ENCODE peak calls at places on chromosomes 6 and 20, in seven cellular contexts. G, U, J, B, H, Y and Q are unnamed samples.

GRCh38 chr6:158644227-158645063 is at the start of gene DYNLT1:
- DNase-seq in J (peak; percentile 97), G (peak; percentile 84), H (peak; percentile 89), Y (peak; percentile 95), B (peak; percentile 67), U (peak; percentile 96), Q (peak; percentile 95)

GRCh38 chr20:38445402-38445801 is 10.3 kb upstream of the SNHG17 start:
- DNase-seq in H (no peak), U (no peak), G (no peak), J (no peak), B (no peak), Y (no peak), Q (no peak)

GRCh38 chr20:43938932-43939761 is 24.5 kb downstream of the TOX2 start:
- DNase-seq in H (no peak), B (peak; percentile 87), J (peak; percentile 75), G (no peak), U (peak; percentile 59), Y (no peak), Q (no peak)

GRCh38 chr20:25274891-25275812 is 27.3 kb downstream of the PYGB start:
- DNase-seq in J (peak; percentile 86), U (no peak), H (peak; percentile 31), Y (no peak), G (no peak), B (no peak), Q (no peak)

GRCh38 chr6:137764464-137764863 is 102.6 kb upstream of the TNFAIP3 start:
- DNase-seq in Y (no peak), J (no peak), U (no peak), H (no peak), G (no peak), B (peak; percentile 90), Q (no peak)

GRCh38 chr6:168541307-168541706 is 100.3 kb downstream of the SMOC2 start:
- DNase-seq in U (no peak), H (no peak), J (no peak), B (no peak), G (no peak), Y (no peak), Q (no peak)

GRCh38 chr20:62066339-62066982 is 780 bp upstream of the TAF4 start:
- DNase-seq in J (peak; percentile 61), Y (peak; percentile 87), B (no peak), U (peak; percentile 60), H (peak; percentile 63), G (peak; percentile 46), Q (peak; percentile 77)

GRCh38 chr6:156776470-156776840 is 723 bp upstream of the ARID1B start:
- DNase-seq in B (no peak), H (no peak), Y (no peak), J (no peak), G (peak; percentile 59), U (peak; percentile 47), Q (no peak)

GRCh38 chr6:32118782-32119628 is 9.0 kb downstream of the ATF6B start:
- DNase-seq in Y (peak; percentile 88), B (peak; percentile 28), J (peak; percentile 86), G (peak; percentile 60), H (peak; percentile 74), U (peak; percentile 88), Q (peak; percentile 72)

GRCh38 chr6:28424163-28424562 is 19.1 kb downstream of the ZSCAN23 start:
- DNase-seq in Y (no peak), U (no peak), H (no peak), B (no peak), J (no peak), G (no peak), Q (no peak)

GRCh38 chr6:143059616-143060353 is 904 bp upstream of the AIG1 start:
- DNase-seq in H (no peak), Y (peak; percentile 55), B (peak; percentile 93), G (peak; percentile 30), U (peak; percentile 21), J (no peak), Q (peak; percentile 38)

GRCh38 chr20:64103871-64104666 is 3.3 kb downstream of the NPBWR2 start:
- DNase-seq in H (no peak), G (no peak), J (peak; percentile 16), Y (no peak), U (no peak), B (no peak), Q (peak; percentile 2)

GRCh38 chr6:157092736-157093135 is 230.6 kb downstream of the TMEM242 start:
- DNase-seq in Y (no peak), U (no peak), J (no peak), B (no peak), H (no peak), G (no peak), Q (no peak)

GRCh38 chr6:131631625-131632284 is 3.7 kb upstream of the MED23 start:
- DNase-seq in B (no peak), G (no peak), U (no peak), J (no peak), H (no peak), Y (no peak), Q (peak; percentile 14)

GRCh38 chr6:31541059-31541657 is 645 bp downstream of the DDX39B start:
- DNase-seq in J (no peak), B (no peak), U (peak; percentile 73), G (peak; percentile 84), H (peak; percentile 64), Y (peak; percentile 80), Q (peak; percentile 34)

GRCh38 chr6:33988121-33989015 is 157.5 kb downstream of the GRM4 start:
- DNase-seq in H (no peak), G (no peak), B (no peak), U (peak; percentile 72), J (no peak), Y (no peak), Q (peak; percentile 91)

GRCh38 chr6:159691963-159692287 is 1.1 kb downstream of the SOD2 start:
- DNase-seq in H (no peak), G (no peak), B (no peak), J (no peak), U (no peak), Y (peak; percentile 29), Q (no peak)

GRCh38 chr6:136923116-136923953 is 1.2 kb downstream of the SLC35D3 start:
- DNase-seq in H (no peak), U (no peak), J (no peak), B (no peak), Y (peak; percentile 22), G (no peak), Q (no peak)

GRCh38 chr6:139027620-139028182 is 844 bp upstream of the ABRACL start:
- DNase-seq in B (peak; percentile 13), H (no peak), G (peak; percentile 13), J (no peak), U (peak; percentile 63), Y (peak; percentile 89), Q (peak; percentile 43)

GRCh38 chr6:32700391-32701040 is 34.1 kb upstream of the HLA-DQB1 start:
- DNase-seq in H (no peak), J (no peak), Y (peak; percentile 81), G (peak; percentile 45), B (no peak), U (peak; percentile 48), Q (peak; percentile 78)

GRCh38 chr6:80939936-80940335 is 812.5 kb downstream of the TENT5A start:
- DNase-seq in J (no peak), H (no peak), B (no peak), Y (no peak), U (no peak), G (no peak), Q (no peak)

DNA sequence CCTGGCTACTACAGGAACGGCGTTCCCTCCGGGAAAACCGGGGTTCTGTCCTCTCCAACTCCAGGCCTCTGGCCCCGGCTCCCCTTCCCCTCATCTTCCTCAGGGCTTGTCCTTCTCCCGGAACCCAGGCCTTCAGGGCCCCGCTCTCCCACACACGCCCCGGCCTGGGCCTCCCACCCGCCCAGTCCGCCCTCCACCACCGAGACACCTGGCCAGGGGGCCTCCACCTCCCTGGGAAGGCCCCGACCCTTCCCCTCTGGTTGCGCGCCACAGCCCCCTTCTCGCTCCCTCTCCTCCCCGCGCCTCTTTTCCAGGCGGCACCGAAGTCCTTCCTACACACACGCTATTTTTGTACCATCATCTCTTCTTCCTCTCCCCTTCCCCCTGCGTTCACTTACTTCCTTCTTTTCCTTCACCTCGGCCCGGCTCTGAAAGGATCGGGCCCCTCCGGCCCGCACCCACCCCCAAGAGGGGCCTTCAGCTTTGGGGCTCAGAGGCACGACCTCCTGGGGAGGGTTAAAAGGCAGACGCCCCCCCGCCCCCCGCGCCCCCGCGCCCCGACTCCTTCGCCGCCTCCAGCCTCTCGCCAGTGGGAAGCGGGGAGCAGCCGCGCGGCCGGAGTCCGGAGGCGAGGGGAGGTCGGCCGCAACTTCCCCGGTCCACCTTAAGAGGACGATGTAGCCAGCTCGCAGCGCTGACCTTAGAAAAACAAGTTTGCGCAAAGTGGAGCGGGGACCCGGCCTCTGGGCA is 1.3 kb upstream of the SIRPA start:
- DNase-seq in U (peak; percentile 30), J (no peak), B (no peak), G (no peak), H (no peak), Y (no peak), Q (no peak)
- H3K27ac ChIP-seq in U (peak overlapping the region; percentile 85), J (peak overlapping the region; percentile 94), B (peak overlapping the region; percentile 59), G (no peak overlapping the region), H (no peak overlapping the region), Y (peak overlapping the region; percentile 49), Q (no peak overlapping the region)

DNA sequence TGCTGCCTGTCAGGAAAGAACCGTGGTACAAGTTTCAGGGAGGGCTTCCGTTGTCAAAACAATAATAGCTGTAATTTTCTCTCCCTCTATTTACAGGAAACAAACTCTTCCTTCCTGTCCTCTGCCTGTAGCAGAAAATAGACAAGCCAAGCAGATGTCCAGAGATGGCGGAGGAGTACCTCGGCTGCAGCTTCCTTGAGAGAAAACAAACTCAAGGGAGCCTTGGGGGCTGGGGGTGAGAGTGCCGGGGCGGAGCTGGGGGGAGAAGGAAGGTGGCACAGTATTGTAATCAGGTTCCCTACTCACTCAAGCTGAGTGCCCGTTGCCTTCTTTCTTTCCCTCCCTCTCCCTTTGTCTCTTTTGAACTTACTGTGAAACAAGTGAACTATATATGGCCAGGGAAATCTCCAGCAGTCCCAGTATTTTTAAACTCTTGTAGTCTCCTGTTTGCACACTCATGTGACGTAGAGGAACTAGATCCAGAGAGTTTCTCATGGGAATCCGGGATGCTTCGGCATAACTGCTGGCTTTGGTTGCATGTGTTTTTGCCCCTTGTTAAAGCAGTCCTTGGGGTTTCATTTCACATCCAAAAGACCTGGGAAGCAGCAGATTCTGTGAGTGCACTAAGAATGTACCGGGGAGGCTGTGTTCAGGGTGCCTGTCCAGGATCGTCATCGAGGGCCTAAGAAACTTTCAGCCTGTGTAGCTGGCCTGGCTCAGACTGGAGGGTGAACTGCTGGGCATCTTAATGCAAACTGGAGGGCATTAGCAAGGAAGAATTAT is 44.6 kb upstream of the HDDC2 start:
- DNase-seq in J (no peak), B (no peak), U (no peak), Y (no peak), H (no peak), G (no peak), Q (no peak)
- H3K27ac ChIP-seq in J (peak overlapping the region; percentile 84), B (no peak overlapping the region), U (no peak overlapping the region), Y (no peak overlapping the region), H (no peak overlapping the region), G (no peak overlapping the region), Q (no peak overlapping the region)

GRCh38 chr6:73731285-73731684 is 35.3 kb downstream of the CD109 start:
- DNase-seq in U (no peak), J (no peak), H (no peak), Y (no peak), B (no peak), G (no peak), Q (no peak)
- H3K27ac ChIP-seq in U (no peak overlapping the region), J (no peak overlapping the region), H (no peak overlapping the region), Y (no peak overlapping the region), B (no peak overlapping the region), G (no peak overlapping the region), Q (no peak overlapping the region)

GRCh38 chr6:11744753-11745152 is 33.9 kb downstream of the ADTRP start:
- DNase-seq in J (peak; percentile 83), U (peak; percentile 67), B (no peak), H (no peak), Y (no peak), G (no peak), Q (no peak)
- H3K27ac ChIP-seq in J (peak overlapping the region; percentile 88), U (peak overlapping the region; percentile 15), B (no peak overlapping the region), H (no peak overlapping the region), Y (no peak overlapping the region), G (no peak overlapping the region), Q (no peak overlapping the region)